ENCODE peak calls at places on chromosome 13, in seven cellular contexts. O, F, P, W, D, E and H are unnamed samples.

GRCh38 chr13:40665754-40666057 is 735 bp downstream of the FOXO1 start:
- DNase-seq in O (no peak), F (no peak), P (no peak), W (no peak), D (peak; percentile 19), E (no peak), H (peak; percentile 65)

GRCh38 chr13:72195044-72195704 is 328.2 kb upstream of the DACH1 start:
- DNase-seq in O (no peak), F (no peak), P (no peak), W (no peak), D (no peak), E (no peak), H (no peak)

GRCh38 chr13:24106429-24106828 is 54.1 kb upstream of the SPATA13 start:
- DNase-seq in O (no peak), F (no peak), P (no peak), W (no peak), D (no peak), E (peak; percentile 90), H (no peak)

GRCh38 chr13:79637086-79637763 is 156.3 kb downstream of the NDFIP2 start:
- DNase-seq in O (no peak), F (no peak), P (no peak), W (no peak), D (no peak), E (no peak), H (no peak)

GRCh38 chr13:98332691-98333090 is 155.6 kb upstream of the RNF113B start:
- DNase-seq in O (no peak), F (no peak), P (no peak), W (no peak), D (no peak), E (no peak), H (no peak)

GRCh38 chr13:20391597-20392452 is 133.8 kb downstream of the CRYL1 start:
- DNase-seq in O (no peak), F (no peak), P (peak; percentile 53), W (no peak), D (no peak), E (no peak), H (peak; percentile 47)

GRCh38 chr13:23378009-23378632 is 55.4 kb downstream of the SACS start:
- DNase-seq in O (peak; percentile 68), F (no peak), P (no peak), W (peak; percentile 93), D (no peak), E (no peak), H (no peak)

GRCh38 chr13:26062853-26063444 is 11.1 kb upstream of the SHISA2 start:
- DNase-seq in O (no peak), F (peak; percentile 31), P (no peak), W (peak; percentile 64), D (no peak), E (peak; percentile 59), H (peak; percentile 47)

GRCh38 chr13:98083507-98083906 is 59.4 kb upstream of the FARP1 start:
- DNase-seq in O (no peak), F (no peak), P (no peak), W (no peak), D (no peak), E (no peak), H (no peak)

GRCh38 chr13:26255717-26256277 is 1.9 kb downstream of the CDK8 start:
- DNase-seq in O (no peak), F (no peak), P (no peak), W (peak; percentile 10), D (no peak), E (peak; percentile 20), H (peak; percentile 39)

GRCh38 chr13:76723551-76724232 is 162.5 kb downstream of the KCTD12 start:
- DNase-seq in O (no peak), F (no peak), P (peak; percentile 45), W (peak; percentile 95), D (no peak), E (no peak), H (no peak)

GRCh38 chr13:103145476-103145875 is 79.3 kb upstream of the SLC10A2 start:
- DNase-seq in O (no peak), F (no peak), P (no peak), W (no peak), D (no peak), E (no peak), H (no peak)

GRCh38 chr13:71814806-71815205 is 52.2 kb downstream of the DACH1 start:
- DNase-seq in O (no peak), F (no peak), P (no peak), W (no peak), D (no peak), E (no peak), H (no peak)

GRCh38 chr13:37407156-37407555 is 191.4 kb downstream of the POSTN start:
- DNase-seq in O (no peak), F (no peak), P (no peak), W (no peak), D (no peak), E (no peak), H (no peak)

GRCh38 chr13:112603641-112604220 is 15.8 kb upstream of the TUBGCP3 start:
- DNase-seq in O (no peak), F (no peak), P (no peak), W (peak; percentile 56), D (no peak), E (no peak), H (no peak)

GRCh38 chr13:50635504-50635903 is 208.0 kb downstream of the DLEU7 start:
- DNase-seq in O (peak; percentile 42), F (no peak), P (no peak), W (no peak), D (no peak), E (no peak), H (no peak)

GRCh38 chr13:50801087-50801931 is 42.2 kb downstream of the DLEU7 start:
- DNase-seq in O (peak; percentile 69), F (peak; percentile 27), P (peak; percentile 77), W (peak; percentile 75), D (peak; percentile 17), E (peak; percentile 57), H (peak; percentile 53)

GRCh38 chr13:98842858-98843481 is 90.5 kb upstream of the SLC15A1 start:
- DNase-seq in O (peak; percentile 38), F (peak; percentile 57), P (peak; percentile 87), W (peak; percentile 77), D (peak; percentile 60), E (peak; percentile 69), H (peak; percentile 72)

GRCh38 chr13:82657471-82657870 is 1224.8 kb downstream of the SLITRK1 start:
- DNase-seq in O (no peak), F (no peak), P (no peak), W (no peak), D (no peak), E (no peak), H (no peak)

GRCh38 chr13:92355213-92355612 is 871.4 kb upstream of the GPC6 start:
- DNase-seq in O (no peak), F (no peak), P (no peak), W (no peak), D (peak; percentile 59), E (peak; percentile 10), H (peak; percentile 20)

GRCh38 chr13:44394649-44395048 is 21.0 kb downstream of the SERP2 start:
- DNase-seq in O (no peak), F (no peak), P (no peak), W (no peak), D (no peak), E (no peak), H (peak; percentile 46)

GRCh38 chr13:37869756-37870488 is at the start of gene TRPC4:
- DNase-seq in O (no peak), F (no peak), P (peak; percentile 78), W (peak; percentile 22), D (peak; percentile 12), E (peak; percentile 12), H (peak; percentile 33)

GRCh38 chr13:28316129-28316528 is 177.8 kb downstream of the PAN3 start:
- DNase-seq in O (no peak), F (no peak), P (no peak), W (no peak), D (no peak), E (peak; percentile 61), H (no peak)

GRCh38 chr13:28316841-28317240 is 178.1 kb downstream of the FLT1 start:
- DNase-seq in O (no peak), F (no peak), P (no peak), W (no peak), D (no peak), E (no peak), H (no peak)

GRCh38 chr13:28314879-28315278 is 176.5 kb downstream of the PAN3 start:
- DNase-seq in O (no peak), F (no peak), P (no peak), W (no peak), D (no peak), E (peak; percentile 43), H (no peak)

GRCh38 chr13:28318418-28318995 is 176.4 kb downstream of the FLT1 start:
- DNase-seq in O (no peak), F (no peak), P (no peak), W (no peak), D (no peak), E (no peak), H (no peak)

GRCh38 chr13:28313579-28313978 is 175.2 kb downstream of the PAN3 start:
- DNase-seq in O (no peak), F (peak; percentile 28), P (no peak), W (peak; percentile 66), D (no peak), E (no peak), H (no peak)
- H3K9ac ChIP-seq in O (no peak overlapping the region), F (no peak overlapping the region), P (no peak overlapping the region), W (no peak overlapping the region), D (no peak overlapping the region), E (no peak overlapping the region), H (no peak overlapping the region)

DNA sequence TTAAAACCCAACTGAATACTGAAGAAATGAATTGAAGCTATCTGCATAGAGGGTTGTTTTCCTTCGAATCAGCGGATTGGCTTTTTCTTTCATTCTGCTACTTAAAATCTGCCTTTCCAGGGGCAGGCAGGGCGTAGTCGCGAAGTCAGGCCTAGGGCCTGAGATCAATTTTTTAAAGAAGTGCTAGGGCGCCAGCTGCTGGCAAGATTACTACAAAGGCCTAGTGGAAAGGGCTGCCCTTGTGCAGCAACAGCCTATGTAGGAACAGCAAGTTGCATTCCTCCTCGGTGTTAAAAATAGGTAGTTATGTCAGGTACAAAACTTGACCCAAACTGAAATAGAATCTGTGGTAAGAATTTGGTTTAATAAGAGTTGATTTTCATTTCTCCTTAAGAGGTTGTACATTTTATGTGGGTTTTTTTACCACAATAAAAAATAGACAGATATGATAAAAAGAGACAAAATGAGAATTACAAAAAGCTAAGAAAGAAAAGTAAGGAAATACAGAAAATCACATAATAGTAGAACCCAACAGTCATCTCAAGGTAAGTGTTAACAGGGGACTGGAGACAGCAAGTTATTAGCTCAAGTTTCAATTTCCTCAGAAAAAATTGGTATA is 9.5 kb upstream of the URAD start:
- DNase-seq in O (no peak), F (peak; percentile 70), P (peak; percentile 64), W (peak; percentile 39), D (peak; percentile 18), E (peak; percentile 48), H (no peak)
- TF ChIP-seq MAX in O (no peak), F (peak; percentile 25), P (peak; percentile 27), W (no peak), D (no peak), E (no peak), H (no peak)

GRCh38 chr13:51802601-51803000 is 1.4 kb downstream of the DHRS12 start:
- DNase-seq in O (no peak), F (no peak), P (no peak), W (peak; percentile 53), D (no peak), E (no peak), H (no peak)
- H3K9ac ChIP-seq in O (peak overlapping the region; percentile 90), F (peak overlapping the region; percentile 78), P (no peak overlapping the region), W (peak overlapping the region; percentile 96), D (no peak overlapping the region), E (peak overlapping the region; percentile 97), H (peak overlapping the region; percentile 7)

DNA sequence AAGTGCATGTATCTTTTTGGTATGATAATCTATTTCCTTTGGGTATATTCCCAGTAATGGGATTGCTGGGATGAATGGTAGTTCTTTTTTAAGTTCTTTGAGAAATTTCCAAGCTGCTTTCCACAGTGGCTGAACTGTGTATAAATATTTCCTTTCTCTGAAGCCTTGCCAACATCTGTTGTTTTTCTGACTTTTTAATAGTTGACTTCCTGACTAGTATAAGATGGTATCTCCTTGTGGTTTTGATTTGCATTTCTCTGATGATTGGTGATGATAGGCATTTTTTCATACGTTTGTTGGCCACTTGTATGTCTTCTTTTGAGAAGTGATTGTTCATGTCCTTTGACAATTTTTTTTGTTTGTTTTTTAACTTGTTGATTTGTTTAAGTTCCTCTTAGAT is 61.6 kb upstream of the PCDH17 start:
- DNase-seq in O (no peak), F (no peak), P (no peak), W (peak; percentile 8), D (no peak), E (no peak), H (no peak)
- TF ChIP-seq MAX in O (no peak), F (no peak), P (no peak), W (no peak), D (no peak), E (no peak), H (no peak)